ENCODE peak calls at places on chromosomes 6 and 20, in six cellular contexts. X is HuH-7.5; N is EH; U is tibial nerve; J is activated naive CD8-positive, alpha-beta T cell treated with anti-CD3 and anti-CD28 coated beads, Interleukin-2, amount 50 U/mL, for 16 hours; G is COR-L47. L is an unnamed sample.

GRCh38 chr6:10862361-10862760 is 19.5 kb downstream of the GCM2 start:
- DNase-seq in G (no peak), X (no peak), N (no peak), U (no peak), J (no peak), L (no peak)

GRCh38 chr20:44477151-44477550 is 1.5 kb downstream of the TTPAL start:
- DNase-seq in G (no peak), X (no peak), N (no peak), J (no peak), U (no peak), L (no peak)

GRCh38 chr20:5065489-5066383 is 54.0 kb downstream of the PCNA start:
- DNase-seq in N (peak), G (no peak), X (no peak), J (no peak), U (no peak), L (peak)

GRCh38 chr6:147222160-147222838 is 18.1 kb downstream of the STXBP5 start:
- DNase-seq in X (no peak), G (no peak), N (peak), J (no peak), U (no peak), L (peak)

GRCh38 chr6:141653590-141653989 is 479.1 kb upstream of the GJE1 start:
- DNase-seq in U (no peak), N (peak), X (no peak), G (no peak), J (no peak), L (peak)

GRCh38 chr20:5996765-5997164 is 46.3 kb downstream of the MCM8 start:
- DNase-seq in U (no peak), N (no peak), X (no peak), J (no peak), G (no peak), L (no peak)

GRCh38 chr6:129936329-129937165 is 75.4 kb upstream of the TMEM244 start:
- DNase-seq in N (peak), J (peak), X (no peak), G (peak), U (peak), L (peak)

GRCh38 chr6:35084041-35084491 is 57.1 kb downstream of the TCP11 start:
- DNase-seq in X (no peak), G (no peak), U (no peak), J (no peak), N (no peak), L (no peak)

GRCh38 chr20:17505664-17506517 is 25.3 kb downstream of the BFSP1 start:
- DNase-seq in J (peak), N (peak), U (no peak), G (no peak), X (no peak), L (peak)

GRCh38 chr6:143940011-143940597 is 68.0 kb downstream of the PLAGL1 start:
- DNase-seq in N (peak), J (peak), X (peak), U (peak), G (peak), L (peak)

GRCh38 chr20:9838378-9839295 is at the start of gene PAK5:
- DNase-seq in U (no peak), G (peak), X (peak), N (peak), J (no peak), L (peak)

GRCh38 chr20:8094845-8095244 is 37.2 kb upstream of the PLCB1 start:
- DNase-seq in U (no peak), J (no peak), X (no peak), G (no peak), N (peak), L (peak)

GRCh38 chr6:125988280-125988679 is 1.9 kb downstream of the TRMT11 start:
- DNase-seq in U (no peak), N (no peak), G (no peak), J (no peak), X (no peak), L (no peak)

GRCh38 chr20:53693265-53693871 is 99.7 kb upstream of the ZNF217 start:
- DNase-seq in X (no peak), G (no peak), N (no peak), J (no peak), U (no peak), L (no peak)

GRCh38 chr6:150622941-150623874 is 23.5 kb downstream of the PLEKHG1 start:
- DNase-seq in U (no peak), J (no peak), X (no peak), N (no peak), G (no peak), L (no peak)

GRCh38 chr20:58944610-58945009 is 36.4 kb upstream of the NELFCD start:
- DNase-seq in X (no peak), N (no peak), J (no peak), U (no peak), G (no peak), L (no peak)

GRCh38 chr6:166393535-166393823 is 10.7 kb upstream of the MPC1 start:
- DNase-seq in G (no peak), U (no peak), J (no peak), N (no peak), X (no peak), L (no peak)

GRCh38 chr6:117449549-117450439 is 24.1 kb upstream of the ROS1 start:
- DNase-seq in G (peak), J (peak), N (peak), X (no peak), U (peak), L (peak)

L was measured in EL.